ENCODE peak calls at places on chromosome 19, in six cellular contexts. One of them, this sample, is unnamed. For H3K4me1, the result is how much of the 10 kb centered on the place peaks cover.

GRCh38 chr19:31118926-31119325 is 230.3 kb downstream of the TSHZ3 start:
- DNase-seq in K562: no peak
- DNase-seq in SK-N-SH: no peak
- DNase-seq in A549: no peak
- DNase-seq in tibial nerve: no peak
- DNase-seq in transverse colon: no peak
- DNase-seq in this sample: no peak

GRCh38 chr19:5472303-5472702 is 17.1 kb downstream of the ZNRF4 start:
- DNase-seq in K562: no peak
- DNase-seq in SK-N-SH: no peak
- DNase-seq in A549: no peak
- DNase-seq in tibial nerve: no peak
- DNase-seq in transverse colon: no peak
- DNase-seq in this sample: no peak

GRCh38 chr19:2491130-2491801 is 15.3 kb downstream of the GADD45B start:
- DNase-seq in K562: no peak
- DNase-seq in SK-N-SH: no peak
- DNase-seq in A549: peak
- DNase-seq in tibial nerve: no peak
- DNase-seq in transverse colon: peak
- DNase-seq in this sample: no peak

GRCh38 chr19:12885749-12886706 is 973 bp downstream of the KLF1 start:
- DNase-seq in K562: peak
- DNase-seq in SK-N-SH: peak
- DNase-seq in A549: no peak
- DNase-seq in tibial nerve: no peak
- DNase-seq in transverse colon: no peak
- DNase-seq in this sample: no peak

GRCh38 chr19:18895828-18896341 is at the start of gene CERS1:
- DNase-seq in K562: peak
- DNase-seq in SK-N-SH: peak
- DNase-seq in A549: no peak
- DNase-seq in tibial nerve: no peak
- DNase-seq in transverse colon: no peak
- DNase-seq in this sample: no peak

GRCh38 chr19:42295831-42296525 is 6.0 kb upstream of the PRR19 start:
- DNase-seq in K562: peak
- DNase-seq in SK-N-SH: peak
- DNase-seq in A549: peak
- DNase-seq in tibial nerve: peak
- DNase-seq in transverse colon: peak
- DNase-seq in this sample: peak

GRCh38 chr19:34676697-34677385 is at the start of gene SCGB2B2:
- DNase-seq in K562: no peak
- DNase-seq in SK-N-SH: peak
- DNase-seq in A549: no peak
- DNase-seq in tibial nerve: no peak
- DNase-seq in transverse colon: no peak
- DNase-seq in this sample: no peak

GRCh38 chr19:2561895-2562294 is 86.0 kb downstream of the GADD45B start:
- DNase-seq in K562: no peak
- DNase-seq in SK-N-SH: no peak
- DNase-seq in A549: no peak
- DNase-seq in tibial nerve: no peak
- DNase-seq in transverse colon: no peak
- DNase-seq in this sample: no peak

GRCh38 chr19:16495982-16496612 is at the start of the genes C19orf44 and CALR3:
- DNase-seq in K562: peak
- DNase-seq in SK-N-SH: peak
- DNase-seq in A549: peak
- DNase-seq in tibial nerve: peak
- DNase-seq in transverse colon: peak
- DNase-seq in this sample: peak

GRCh38 chr19:8224394-8225145 is 15.4 kb downstream of the CERS4 start:
- DNase-seq in K562: no peak
- DNase-seq in SK-N-SH: no peak
- DNase-seq in A549: peak
- DNase-seq in tibial nerve: peak
- DNase-seq in transverse colon: no peak
- DNase-seq in this sample: no peak

GRCh38 chr19:44800461-44800860 is 8.4 kb upstream of the BCAM start:
- DNase-seq in K562: peak
- DNase-seq in SK-N-SH: peak
- DNase-seq in A549: peak
- DNase-seq in tibial nerve: peak
- DNase-seq in transverse colon: peak
- DNase-seq in this sample: peak

GRCh38 chr19:56120371-56121179 is 520 bp downstream of the ZNF787 start:
- DNase-seq in K562: peak
- DNase-seq in SK-N-SH: peak
- DNase-seq in A549: peak
- DNase-seq in tibial nerve: peak
- DNase-seq in transverse colon: peak
- DNase-seq in this sample: no peak

GRCh38 chr19:6062274-6062673 is 48.0 kb downstream of the RFX2 start:
- DNase-seq in K562: no peak
- DNase-seq in SK-N-SH: no peak
- DNase-seq in A549: no peak
- DNase-seq in tibial nerve: no peak
- DNase-seq in transverse colon: peak
- DNase-seq in this sample: no peak

GRCh38 chr19:46133101-46133627 is 8.7 kb upstream of the IGFL3 start:
- DNase-seq in K562: no peak
- DNase-seq in SK-N-SH: no peak
- DNase-seq in A549: peak
- DNase-seq in tibial nerve: peak
- DNase-seq in transverse colon: no peak
- DNase-seq in this sample: peak

GRCh38 chr19:37077615-37077928 is 661 bp upstream of the ZNF420 start:
- DNase-seq in K562: no peak
- DNase-seq in SK-N-SH: no peak
- DNase-seq in A549: no peak
- DNase-seq in tibial nerve: no peak
- DNase-seq in transverse colon: no peak
- DNase-seq in this sample: no peak

GRCh38 chr19:3398114-3398899 is 31.9 kb downstream of the NFIC start:
- DNase-seq in K562: no peak
- DNase-seq in SK-N-SH: no peak
- DNase-seq in A549: no peak
- DNase-seq in tibial nerve: peak
- DNase-seq in transverse colon: peak
- DNase-seq in this sample: peak

GRCh38 chr19:34556500-34556899 is 74.9 kb downstream of the WTIP start:
- DNase-seq in K562: peak
- DNase-seq in SK-N-SH: no peak
- DNase-seq in A549: peak
- DNase-seq in tibial nerve: peak
- DNase-seq in transverse colon: peak
- DNase-seq in this sample: no peak

GRCh38 chr19:44315883-44316282 is 11.1 kb upstream of the ZNF235 start:
- DNase-seq in K562: no peak
- DNase-seq in SK-N-SH: no peak
- DNase-seq in A549: no peak
- DNase-seq in tibial nerve: no peak
- DNase-seq in transverse colon: no peak
- DNase-seq in this sample: no peak

GRCh38 chr19:40763963-40764362 is 11.4 kb upstream of the MIA start:
- DNase-seq in K562: no peak
- DNase-seq in SK-N-SH: no peak
- DNase-seq in A549: no peak
- DNase-seq in tibial nerve: no peak
- DNase-seq in transverse colon: no peak
- DNase-seq in this sample: no peak
- H3K4me3 ChIP-seq in K562: no peak
- H3K4me3 ChIP-seq in SK-N-SH: no peak
- H3K4me3 ChIP-seq in A549: no peak
- H3K4me3 ChIP-seq in tibial nerve: no peak
- H3K4me3 ChIP-seq in transverse colon: no peak
- H3K4me3 ChIP-seq in this sample: no peak

DNA sequence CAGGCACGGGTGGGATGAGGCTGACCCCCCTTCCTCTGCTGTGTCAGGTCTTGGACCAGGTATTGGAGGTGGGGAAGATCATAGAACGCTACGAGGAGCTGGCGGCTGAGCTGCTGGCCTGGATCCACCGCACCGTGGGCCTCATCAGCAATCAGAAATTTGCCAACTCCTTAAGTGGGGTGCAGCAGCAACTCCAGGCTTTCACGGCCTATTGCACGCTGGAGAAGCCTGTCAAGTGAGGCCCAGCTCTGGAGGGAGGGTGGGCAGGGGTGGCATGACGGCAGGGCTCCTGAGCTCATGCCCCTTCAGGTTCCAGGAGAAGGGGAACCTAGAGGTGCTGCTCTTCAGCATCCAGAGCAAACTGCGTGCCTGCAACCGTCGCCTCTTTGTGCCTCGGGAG is 35.3 kb downstream of the SPTBN4 start:
- DNase-seq in K562: no peak
- DNase-seq in SK-N-SH: no peak
- DNase-seq in A549: no peak
- DNase-seq in tibial nerve: no peak
- DNase-seq in transverse colon: no peak
- DNase-seq in this sample: no peak
- H3K4me1 ChIP-seq in K562: under half
- H3K4me1 ChIP-seq in SK-N-SH: under half
- H3K4me1 ChIP-seq in A549: under half
- H3K4me1 ChIP-seq in tibial nerve: under half
- H3K4me1 ChIP-seq in transverse colon: under half
- H3K4me1 ChIP-seq in this sample: under half

GRCh38 chr19:11142528-11143171 is 12.9 kb downstream of the SPC24 start:
- DNase-seq in K562: peak
- DNase-seq in SK-N-SH: peak
- DNase-seq in A549: peak
- DNase-seq in tibial nerve: peak
- DNase-seq in transverse colon: peak
- DNase-seq in this sample: peak
- TF ChIP-seq EP300 in K562: no peak
- TF ChIP-seq EP300 in SK-N-SH: peak
- TF ChIP-seq EP300 in A549: peak
- TF ChIP-seq EP300 in tibial nerve: peak
- TF ChIP-seq EP300 in transverse colon: no peak
- TF ChIP-seq EP300 in this sample: no peak

DNA sequence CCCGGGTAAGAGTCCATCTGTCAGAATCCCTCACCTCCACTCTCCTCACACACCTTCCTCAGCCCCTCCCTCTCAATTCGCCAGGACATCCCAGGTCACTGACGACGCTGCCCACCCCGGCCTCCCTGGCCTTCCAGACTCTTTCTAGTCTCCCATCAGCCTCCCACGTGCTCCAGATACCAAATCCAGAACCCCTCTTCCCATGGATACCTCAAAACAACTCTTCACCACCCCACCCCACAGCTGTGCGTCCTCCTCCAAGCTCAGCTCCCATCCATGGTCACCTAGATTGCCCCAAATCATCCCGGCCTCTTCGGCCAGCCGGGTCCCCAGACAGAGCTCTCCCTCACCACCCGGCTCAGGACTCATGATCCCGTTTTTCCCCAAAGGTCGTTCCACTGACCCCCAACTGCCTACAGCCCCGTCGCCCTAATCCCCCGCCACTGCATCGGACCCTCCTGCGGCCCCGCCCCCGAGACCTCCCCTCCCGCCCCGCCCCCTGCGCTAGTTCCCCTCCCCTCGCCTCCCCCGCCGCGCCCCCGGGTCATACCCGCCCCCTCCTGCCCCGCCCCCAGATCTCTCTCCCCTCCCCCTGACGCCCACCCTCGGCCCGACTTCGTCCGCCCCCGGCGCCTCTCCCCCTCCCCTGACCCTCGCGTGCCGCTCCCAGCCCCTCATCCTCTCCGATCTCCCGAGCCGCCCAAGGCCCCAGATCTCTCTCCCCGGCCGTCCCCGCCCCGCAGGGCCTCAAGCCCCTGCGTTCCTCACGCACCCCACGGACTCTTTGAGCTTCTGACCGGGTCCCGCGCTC is 546 bp downstream of the UBXN6 start:
- DNase-seq in K562: peak
- DNase-seq in SK-N-SH: peak
- DNase-seq in A549: no peak
- DNase-seq in tibial nerve: peak
- DNase-seq in transverse colon: peak
- DNase-seq in this sample: no peak
- H3K4me3 ChIP-seq in K562: peak
- H3K4me3 ChIP-seq in SK-N-SH: peak
- H3K4me3 ChIP-seq in A549: peak
- H3K4me3 ChIP-seq in tibial nerve: peak
- H3K4me3 ChIP-seq in transverse colon: peak
- H3K4me3 ChIP-seq in this sample: peak

GRCh38 chr19:1247747-1248453 is 483 bp upstream of the MIDN start:
- DNase-seq in K562: no peak
- DNase-seq in SK-N-SH: peak
- DNase-seq in A549: peak
- DNase-seq in tibial nerve: no peak
- DNase-seq in transverse colon: peak
- DNase-seq in this sample: no peak
- H3K4me1 ChIP-seq in K562: under half
- H3K4me1 ChIP-seq in SK-N-SH: under half
- H3K4me1 ChIP-seq in A549: under half
- H3K4me1 ChIP-seq in tibial nerve: half or more
- H3K4me1 ChIP-seq in transverse colon: under half
- H3K4me1 ChIP-seq in this sample: half or more